ENCODE peak calls at places on chromosomes 2 and 18, in seven cellular contexts. V, T, Y, G, D, N and E are unnamed samples.

GRCh38 chr2:156935611-156936010 is 321.9 kb upstream of the GALNT5 start:
- DNase-seq in T (no peak), Y (peak; percentile 34), D (peak; percentile 91), N (no peak), V (no peak), G (peak; percentile 82), E (no peak)

GRCh38 chr2:231355802-231356473 is 39.6 kb upstream of the B3GNT7 start:
- DNase-seq in Y (no peak), V (no peak), G (no peak), N (no peak), D (no peak), T (no peak), E (peak; percentile 82)

GRCh38 chr18:58601468-58602266 is 27.2 kb downstream of the ALPK2 start:
- DNase-seq in Y (no peak), T (no peak), D (no peak), N (no peak), V (no peak), G (no peak), E (no peak)

GRCh38 chr2:15939556-15939853 is 845 bp upstream of the MYCN start:
- DNase-seq in N (no peak), Y (no peak), G (no peak), D (no peak), T (no peak), V (no peak), E (no peak)

GRCh38 chr18:69774831-69775230 is 172.8 kb downstream of the CD226 start:
- DNase-seq in Y (no peak), T (no peak), G (no peak), V (peak; percentile 1), D (no peak), N (no peak), E (no peak)

GRCh38 chr2:239324456-239324855 is 76.4 kb downstream of the HDAC4 start:
- DNase-seq in D (no peak), G (peak; percentile 30), T (no peak), V (no peak), N (peak; percentile 55), Y (no peak), E (no peak)

GRCh38 chr2:86337235-86338099 is at the start of gene REEP1:
- DNase-seq in G (no peak), N (no peak), T (no peak), V (peak; percentile 30), Y (no peak), D (no peak), E (no peak)

GRCh38 chr2:158926478-158926948 is 41.9 kb upstream of the TANC1 start:
- DNase-seq in Y (no peak), T (no peak), V (peak; percentile 77), D (peak; percentile 81), N (peak; percentile 70), G (no peak), E (no peak)

GRCh38 chr2:19574788-19575260 is 216.4 kb upstream of the OSR1 start:
- DNase-seq in Y (no peak), V (peak; percentile 91), T (no peak), G (peak; percentile 91), N (no peak), D (no peak), E (no peak)

GRCh38 chr2:158914731-158915130 is 53.7 kb upstream of the TANC1 start:
- DNase-seq in G (no peak), T (no peak), V (peak; percentile 36), Y (no peak), D (peak; percentile 65), N (no peak), E (no peak)